ENCODE peak calls at places on chromosomes 3 and 15, in five cellular contexts. Y is GM13977, V is EL, A is foreskin fibroblast, H is hypothalamus. R is an unnamed sample.

GRCh38 chr3:123552095-123552714 is 32.6 kb downstream of the HACD2 start:
- DNase-seq in Y (peak; percentile 24), V (peak; percentile 36), A (peak; percentile 52), H (no peak), R (no peak)

GRCh38 chr3:23575697-23576096 is 230.1 kb upstream of the UBE2E1 start:
- DNase-seq in Y (no peak), V (peak; percentile 21), A (peak; percentile 45), H (no peak), R (no peak)

GRCh38 chr15:89068325-89068784 is 19.9 kb upstream of the ABHD2 start:
- DNase-seq in Y (peak; percentile 53), V (peak; percentile 91), A (peak; percentile 92), H (no peak), R (peak; percentile 25)

GRCh38 chr15:72778796-72779195 is 4.8 kb downstream of the ADPGK start:
- DNase-seq in Y (no peak), V (no peak), A (no peak), H (no peak), R (no peak)

GRCh38 chr3:56291244-56291680 is 177.0 kb downstream of the ERC2 start:
- DNase-seq in Y (no peak), V (no peak), A (peak; percentile 21), H (no peak), R (no peak)

GRCh38 chr3:47877288-47877687 is 74.3 kb downstream of the DHX30 start:
- DNase-seq in Y (no peak), V (peak; percentile 52), A (no peak), H (no peak), R (no peak)

GRCh38 chr3:189714991-189715961 is 84.1 kb downstream of the TP63 start:
- DNase-seq in Y (peak; percentile 9), V (peak; percentile 91), A (peak; percentile 65), H (no peak), R (no peak)

GRCh38 chr3:13656584-13657301 is 107.8 kb downstream of the FBLN2 start:
- DNase-seq in Y (no peak), V (no peak), A (no peak), H (no peak), R (no peak)

GRCh38 chr3:101829066-101829830 is 20.1 kb upstream of the NFKBIZ start:
- DNase-seq in Y (no peak), V (peak; percentile 68), A (peak; percentile 82), H (peak; percentile 10), R (peak; percentile 40)

GRCh38 chr15:40982855-40983254 is 29.6 kb downstream of the CHAC1 start:
- DNase-seq in Y (no peak), V (peak; percentile 94), A (peak; percentile 43), H (no peak), R (no peak)

GRCh38 chr3:137105277-137105977 is 147.6 kb downstream of the IL20RB start:
- DNase-seq in Y (peak; percentile 40), V (peak; percentile 58), A (peak; percentile 79), H (no peak), R (no peak)

GRCh38 chr3:131454501-131454900 is 48.3 kb downstream of the MRPL3 start:
- DNase-seq in Y (no peak), V (peak; percentile 22), A (peak; percentile 87), H (no peak), R (no peak)

GRCh38 chr15:68550498-68551295 is 28.1 kb upstream of the CORO2B start:
- DNase-seq in Y (peak; percentile 73), V (peak; percentile 50), A (peak; percentile 75), H (peak; percentile 59), R (peak; percentile 94)

GRCh38 chr3:178439504-178439903 is 96.7 kb upstream of the KCNMB2 start:
- DNase-seq in Y (no peak), V (peak; percentile 38), A (peak; percentile 74), H (no peak), R (no peak)

GRCh38 chr3:71152892-71153265 is 430.6 kb downstream of the FOXP1 start:
- DNase-seq in Y (no peak), V (no peak), A (no peak), H (no peak), R (no peak)

GRCh38 chr3:196097373-196098154 is 15.7 kb upstream of the TFRC start:
- DNase-seq in Y (no peak), V (no peak), A (no peak), H (no peak), R (no peak)

GRCh38 chr3:66115858-66116654 is 77.3 kb upstream of the MAGI1 start:
- DNase-seq in Y (no peak), V (peak; percentile 96), A (peak; percentile 96), H (no peak), R (peak; percentile 26)

GRCh38 chr3:74592359-74592758 is 22.1 kb downstream of the CNTN3 start:
- DNase-seq in Y (no peak), V (no peak), A (peak; percentile 41), H (no peak), R (no peak)

GRCh38 chr3:195886181-195887141 is 21.9 kb downstream of the TNK2 start:
- DNase-seq in Y (no peak), V (no peak), A (no peak), H (no peak), R (no peak)

GRCh38 chr15:67076147-67076843 is 10.9 kb downstream of the SMAD3 start:
- DNase-seq in Y (peak; percentile 40), V (peak; percentile 91), A (peak; percentile 85), H (no peak), R (no peak)

GRCh38 chr3:155745795-155746550 is 1.1 kb upstream of the PLCH1 start:
- DNase-seq in Y (no peak), V (no peak), A (peak; percentile 2), H (no peak), R (no peak)

GRCh38 chr3:48018841-48019240 is 2.6 kb upstream of the MAP4 start:
- DNase-seq in Y (no peak), V (peak; percentile 88), A (peak; percentile 84), H (no peak), R (no peak)

GRCh38 chr3:146129750-146130149 is 31.2 kb downstream of the PLOD2 start:
- DNase-seq in Y (no peak), V (no peak), A (no peak), H (no peak), R (no peak)

GRCh38 chr3:129061888-129062834 is 1.6 kb downstream of the GP9 start:
- DNase-seq in Y (no peak), V (no peak), A (no peak), H (no peak), R (no peak)